ENCODE peak calls at places on chromosomes 4 and X, in seven cellular contexts. G is K562, I is H1, E is HCT116, Z is SK-N-SH, W is HepG2, B is GM12878. M is an unnamed sample.

GRCh38 chrX:98141466-98141865 is 1257.8 kb downstream of the RPA4 start:
- DNase-seq in B (no peak), I (no peak), E (no peak), Z (no peak), G (no peak), W (no peak), M (peak)

GRCh38 chr4:76449824-76450223 is 14.8 kb downstream of the SHROOM3 start:
- DNase-seq in E (no peak), I (no peak), G (no peak), B (no peak), W (no peak), Z (no peak), M (no peak)

GRCh38 chr4:3204021-3204431 is 44.9 kb upstream of the MSANTD1 start:
- DNase-seq in Z (no peak), W (peak), I (no peak), G (no peak), E (no peak), B (no peak), M (no peak)

GRCh38 chr4:124227979-124228378 is 484.6 kb downstream of the ANKRD50 start:
- DNase-seq in B (no peak), G (no peak), I (no peak), W (no peak), E (no peak), Z (no peak), M (no peak)

GRCh38 chr4:100981447-100982204 is 365.7 kb downstream of the PPP3CA start:
- DNase-seq in G (no peak), E (no peak), B (no peak), W (no peak), Z (no peak), I (no peak), M (no peak)

GRCh38 chr4:151152033-151152432 is 52.6 kb downstream of the RPS3A start:
- DNase-seq in I (no peak), Z (no peak), B (no peak), G (no peak), W (no peak), E (no peak), M (no peak)

GRCh38 chrX:153966841-153967535 is 4.6 kb downstream of the HCFC1 start:
- DNase-seq in Z (no peak), W (no peak), B (no peak), I (no peak), G (no peak), E (no peak), M (no peak)

GRCh38 chr4:147769386-147769785 is 37.5 kb downstream of the ARHGAP10 start:
- DNase-seq in Z (no peak), W (no peak), E (no peak), G (no peak), I (no peak), B (no peak), M (no peak)

GRCh38 chr4:91904556-91904955 is 399.2 kb upstream of the GRID2 start:
- DNase-seq in B (no peak), I (no peak), Z (no peak), E (no peak), G (no peak), W (no peak), M (peak)

GRCh38 chr4:140856692-140857091 is 100.5 kb upstream of the TBC1D9 start:
- DNase-seq in Z (no peak), E (peak), G (no peak), I (no peak), B (no peak), W (no peak), M (peak)

GRCh38 chrX:48560681-48561080 is 13.6 kb upstream of the RBM3 start:
- DNase-seq in I (no peak), B (no peak), E (no peak), Z (no peak), W (no peak), G (no peak), M (no peak)

GRCh38 chrX:103464071-103464773 is 55.1 kb downstream of the RAB40A start:
- DNase-seq in W (peak), I (no peak), G (peak), B (no peak), E (peak), Z (peak), M (no peak)

GRCh38 chr4:88697588-88698329 is at the start of gene NAP1L5:
- DNase-seq in G (peak), Z (peak), W (no peak), B (peak), E (peak), I (peak), M (peak)

GRCh38 chr4:151736367-151736766 is 24.4 kb downstream of the GATB start:
- DNase-seq in B (no peak), G (no peak), I (no peak), W (no peak), Z (no peak), E (no peak), M (no peak)

GRCh38 chrX:96729868-96730643 is 45.4 kb downstream of the DIAPH2 start:
- DNase-seq in Z (no peak), W (no peak), E (no peak), B (no peak), G (no peak), I (no peak), M (no peak)

GRCh38 chrX:29477878-29478277 is 737.5 kb upstream of the MAGEB2 start:
- DNase-seq in E (no peak), G (no peak), I (no peak), Z (no peak), W (no peak), B (no peak), M (no peak)

GRCh38 chr4:78293841-78294301 is 236.7 kb downstream of the FRAS1 start:
- DNase-seq in I (no peak), G (no peak), B (no peak), Z (no peak), E (no peak), W (no peak), M (no peak)
- TF ChIP-seq YY1 in I (no peak), G (no peak), B (no peak), Z (no peak), E (no peak), W (no peak), M (no peak)

GRCh38 chr4:87053802-87054767 is 119.3 kb downstream of the AFF1 start:
- DNase-seq in E (no peak), W (no peak), I (no peak), G (peak), Z (no peak), B (no peak), M (no peak)
- TF ChIP-seq YY1 in E (no peak), W (no peak), I (no peak), G (no peak), Z (no peak), B (no peak), M (no peak)

GRCh38 chrX:30618160-30618765 is 35.0 kb upstream of the GK start:
- DNase-seq in E (no peak), W (no peak), B (no peak), Z (no peak), G (peak), I (peak), M (peak)
- TF ChIP-seq YY1 in E (no peak), W (no peak), B (no peak), Z (no peak), G (no peak), I (no peak), M (no peak)

DNA sequence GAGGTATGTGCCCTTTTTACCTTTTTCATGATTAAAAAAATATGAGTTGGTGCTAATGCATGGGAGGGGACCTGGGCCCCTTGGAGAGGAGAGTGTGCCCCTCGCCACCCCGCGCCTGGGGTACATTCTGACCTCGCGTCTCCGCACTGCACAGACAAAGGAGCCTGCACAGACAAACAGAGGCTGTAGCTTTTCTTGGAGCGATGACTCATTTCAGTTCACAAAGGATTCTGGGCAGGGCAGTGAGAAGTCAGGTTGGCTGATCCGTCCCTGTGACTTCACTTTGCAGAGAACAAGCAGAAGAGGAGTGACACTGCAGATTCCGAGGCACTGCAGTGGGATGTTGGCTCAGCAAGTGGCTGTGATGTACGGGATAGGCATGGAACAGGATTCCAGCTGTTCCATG is 82.9 kb downstream of the STOX2 start:
- DNase-seq in G (peak), B (no peak), W (peak), E (peak), I (no peak), Z (peak), M (peak)
- TF ChIP-seq YY1 in G (no peak), B (no peak), W (no peak), E (no peak), I (no peak), Z (no peak), M (no peak)